ENCODE peak calls at places on chromosomes 16 and 17, in five cellular contexts. K is mammary epithelial cell, X is K562, Z is tibial artery, R is GM23338. Q is an unnamed sample.

GRCh38 chr16:81650982-81651562 is 128.0 kb upstream of the PLCG2 start:
- DNase-seq in K (no peak), X (peak; percentile 66), Z (peak; percentile 28), R (peak; percentile 55), Q (no peak)

GRCh38 chr16:67110136-67110847 is 551 bp downstream of the PHAF1 start:
- DNase-seq in K (no peak), X (no peak), Z (peak; percentile 32), R (peak; percentile 51), Q (no peak)

GRCh38 chr17:31275126-31275525 is 21.9 kb downstream of the OMG start:
- DNase-seq in K (no peak), X (no peak), Z (no peak), R (no peak), Q (no peak)

GRCh38 chr16:86733526-86734254 is 155.3 kb downstream of the FOXL1 start:
- DNase-seq in K (no peak), X (no peak), Z (no peak), R (peak; percentile 67), Q (no peak)

GRCh38 chr16:1152123-1152638 is 725 bp upstream of the CACNA1H start:
- DNase-seq in K (no peak), X (no peak), Z (no peak), R (peak; percentile 67), Q (no peak)

GRCh38 chr17:83179378-83179777 is 100.0 kb downstream of the METRNL start:
- DNase-seq in K (no peak), X (no peak), Z (peak; percentile 41), R (no peak), Q (no peak)

GRCh38 chr17:15931394-15931793 is 13.5 kb upstream of the ADORA2B start:
- DNase-seq in K (no peak), X (no peak), Z (no peak), R (no peak), Q (no peak)

GRCh38 chr16:28596840-28597691 is at the start of gene SULT1A2:
- DNase-seq in K (peak; percentile 66), X (peak; percentile 70), Z (no peak), R (peak; percentile 48), Q (no peak)

GRCh38 chr16:3612510-3613466 is 1.4 kb upstream of the SLX4 start:
- DNase-seq in K (no peak), X (no peak), Z (no peak), R (no peak), Q (peak; percentile 24)

GRCh38 chr16:54546481-54546880 is 259.9 kb upstream of the IRX3 start:
- DNase-seq in K (no peak), X (no peak), Z (no peak), R (no peak), Q (no peak)

GRCh38 chr17:81839301-81839700 is 4.5 kb upstream of the PPP1R27 start:
- DNase-seq in K (no peak), X (no peak), Z (no peak), R (no peak), Q (no peak)

GRCh38 chr17:8890671-8891070 is 23.2 kb upstream of the PIK3R6 start:
- DNase-seq in K (no peak), X (no peak), Z (no peak), R (no peak), Q (no peak)

GRCh38 chr17:74151551-74152315 is 51.7 kb upstream of the RPL38 start:
- DNase-seq in K (no peak), X (no peak), Z (no peak), R (no peak), Q (no peak)

GRCh38 chr17:12409082-12409481 is 256.6 kb upstream of the MYOCD start:
- DNase-seq in K (no peak), X (no peak), Z (no peak), R (no peak), Q (no peak)

GRCh38 chr17:79844869-79845600 is 5.8 kb upstream of the CBX4 start:
- DNase-seq in K (no peak), X (peak; percentile 85), Z (no peak), R (peak; percentile 78), Q (no peak)

GRCh38 chr17:9811537-9811936 is 10.3 kb downstream of the GSG1L2 start:
- DNase-seq in K (no peak), X (no peak), Z (no peak), R (no peak), Q (no peak)

GRCh38 chr17:31309525-31309924 is 4.3 kb downstream of the EVI2B start:
- DNase-seq in K (no peak), X (no peak), Z (no peak), R (no peak), Q (no peak)

GRCh38 chr17:55418369-55419268 is 3.0 kb downstream of the MMD start:
- DNase-seq in K (no peak), X (no peak), Z (no peak), R (no peak), Q (no peak)

GRCh38 chr17:55423535-55423934 is 1.9 kb upstream of the MMD start:
- DNase-seq in K (no peak), X (no peak), Z (no peak), R (no peak), Q (no peak)

GRCh38 chr17:55421179-55421934 is at the start of gene MMD:
- DNase-seq in K (peak; percentile 63), X (peak; percentile 51), Z (no peak), R (peak; percentile 51), Q (no peak)

GRCh38 chr17:55420067-55420775 is 1.4 kb downstream of the MMD start:
- DNase-seq in K (no peak), X (no peak), Z (no peak), R (no peak), Q (no peak)

GRCh38 chr17:55420776-55421178 is 858 bp downstream of the MMD start:
- DNase-seq in K (peak; percentile 14), X (peak; percentile 22), Z (peak; percentile 53), R (peak; percentile 55), Q (peak; percentile 23)
- H3K4me3 ChIP-seq in K (peak overlapping the region; percentile 92), X (peak overlapping the region; percentile 71), Z (peak overlapping the region; percentile 92), R (peak overlapping the region; percentile 95), Q (peak overlapping the region; percentile 98)

GRCh38 chr17:65051922-65052321 is 4.6 kb downstream of the GNA13 start:
- DNase-seq in K (no peak), X (no peak), Z (no peak), R (no peak), Q (no peak)

GRCh38 chr17:65048441-65048840 is 8.1 kb downstream of the GNA13 start:
- DNase-seq in K (no peak), X (no peak), Z (no peak), R (no peak), Q (no peak)

GRCh38 chr17:65047939-65048338 is 8.6 kb downstream of the GNA13 start:
- DNase-seq in K (no peak), X (no peak), Z (no peak), R (no peak), Q (no peak)

GRCh38 chr17:65050438-65050837 is 6.1 kb downstream of the GNA13 start:
- DNase-seq in K (no peak), X (no peak), Z (no peak), R (no peak), Q (no peak)

DNA sequence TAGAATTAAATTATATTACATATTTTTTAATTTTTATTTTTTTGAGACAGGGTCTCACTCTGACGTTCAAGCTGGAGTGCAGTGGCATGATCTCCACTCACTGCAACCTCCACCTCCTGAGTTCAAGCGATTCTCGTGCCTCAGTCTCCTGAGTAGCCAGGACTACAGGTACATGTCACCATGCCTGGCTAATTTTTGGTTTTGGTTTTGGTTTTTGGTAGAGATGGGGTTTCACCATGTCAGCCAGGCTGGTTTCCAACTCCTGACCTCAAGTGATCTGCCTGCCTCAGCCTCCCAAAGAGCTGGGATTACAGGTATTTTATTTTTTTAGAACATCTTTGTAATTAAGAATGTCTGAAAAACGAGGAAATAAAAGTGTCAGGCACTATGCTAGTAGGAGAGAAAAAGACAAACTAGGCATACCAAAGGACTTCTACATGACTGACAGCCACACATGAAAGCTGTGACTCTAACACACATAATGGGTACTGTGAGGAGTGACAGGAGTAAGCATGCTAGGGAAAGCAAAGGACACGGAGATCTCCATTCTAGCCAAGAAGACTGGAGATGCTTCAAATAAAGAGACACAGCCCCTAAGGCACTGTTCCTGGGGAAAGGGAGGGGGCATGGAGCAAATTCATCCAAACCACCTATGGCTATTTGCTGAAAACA is 7.3 kb downstream of the GNA13 start:
- DNase-seq in K (no peak), X (no peak), Z (no peak), R (no peak), Q (no peak)
- H3K27ac ChIP-seq in K (no peak overlapping the region), X (no peak overlapping the region), Z (peak overlapping the region; percentile 31), R (no peak overlapping the region), Q (no peak overlapping the region)

GRCh38 chr17:29562615-29563014 is 4.2 kb downstream of the ABHD15 start:
- DNase-seq in K (no peak), X (no peak), Z (no peak), R (no peak), Q (no peak)

GRCh38 chr17:29559640-29560039 is 7.2 kb downstream of the ABHD15 start:
- DNase-seq in K (no peak), X (no peak), Z (no peak), R (no peak), Q (no peak)

GRCh38 chr17:29557717-29558116 is 9.1 kb downstream of the ABHD15 start:
- DNase-seq in K (no peak), X (no peak), Z (no peak), R (no peak), Q (no peak)

GRCh38 chr17:29561541-29562517 is 5.0 kb downstream of the ABHD15 start:
- DNase-seq in K (no peak), X (no peak), Z (no peak), R (no peak), Q (no peak)

DNA sequence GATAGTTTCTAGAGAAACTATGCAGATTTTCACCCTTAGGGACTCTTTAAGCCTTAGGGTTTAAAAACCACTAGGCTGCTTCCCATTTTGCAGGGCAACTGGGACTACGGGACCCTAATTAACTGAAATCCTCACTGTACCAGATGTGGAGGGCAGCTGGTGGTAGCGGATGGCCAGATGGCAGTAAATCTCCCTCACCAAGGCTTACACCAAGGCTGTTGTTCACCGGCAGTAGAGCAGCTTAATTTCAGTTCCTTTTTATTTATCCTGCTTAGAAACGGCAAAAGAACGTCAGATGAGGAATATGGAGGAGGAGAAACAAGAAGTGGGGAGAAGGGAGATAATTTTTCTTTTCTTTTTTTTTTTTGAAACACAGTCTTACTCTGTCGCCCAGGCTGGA is 6.5 kb downstream of the ABHD15 start:
- DNase-seq in K (no peak), X (no peak), Z (no peak), R (no peak), Q (no peak)
- H3K4me3 ChIP-seq in K (no peak overlapping the region), X (no peak overlapping the region), Z (no peak overlapping the region), R (no peak overlapping the region), Q (peak overlapping the region; percentile 2)

GRCh38 chr16:83353241-83353640 is 454.5 kb upstream of the HSBP1 start:
- DNase-seq in K (no peak), X (no peak), Z (no peak), R (no peak), Q (no peak)

GRCh38 chr16:83354015-83354414 is 453.8 kb upstream of the HSBP1 start:
- DNase-seq in K (no peak), X (no peak), Z (no peak), R (no peak), Q (no peak)

GRCh38 chr16:83348991-83349390 is 458.8 kb upstream of the HSBP1 start:
- DNase-seq in K (no peak), X (no peak), Z (no peak), R (no peak), Q (no peak)

GRCh38 chr16:83351846-83352245 is 455.9 kb upstream of the HSBP1 start:
- DNase-seq in K (no peak), X (no peak), Z (no peak), R (no peak), Q (no peak)

GRCh38 chr16:83350466-83350865 is 457.3 kb upstream of the HSBP1 start:
- DNase-seq in K (no peak), X (no peak), Z (no peak), R (no peak), Q (no peak)
- H3K27ac ChIP-seq in K (no peak overlapping the region), X (no peak overlapping the region), Z (no peak overlapping the region), R (no peak overlapping the region), Q (no peak overlapping the region)

GRCh38 chr17:40095944-40096791 is 4.2 kb downstream of the NR1D1 start:
- DNase-seq in K (no peak), X (no peak), Z (peak; percentile 67), R (no peak), Q (no peak)
- H3K4me3 ChIP-seq in K (no peak overlapping the region), X (no peak overlapping the region), Z (no peak overlapping the region), R (no peak overlapping the region), Q (peak overlapping the region; percentile 86)

Q was measured in dorsolateral prefrontal cortex.